ENCODE peak calls at places on chromosome 17, in nine cellular contexts. One of them, this sample, is unnamed.

GRCh38 chr17:7677388-7678067 is 9.8 kb downstream of the TP53 start:
- DNase-seq in left colon: no peak
- DNase-seq in Calu3: no peak
- DNase-seq in anterior cingulate cortex: no peak
- DNase-seq in stomach: no peak
- DNase-seq in cardiac muscle cell: no peak
- DNase-seq in NCI-H1436: no peak
- DNase-seq in foreskin fibroblast: no peak
- DNase-seq in NCI-H510A: no peak
- DNase-seq in this sample: no peak

GRCh38 chr17:66724581-66725341 is 110.2 kb upstream of the CACNG5 start:
- DNase-seq in left colon: no peak
- DNase-seq in NCI-H510A: no peak
- DNase-seq in Calu3: no peak
- DNase-seq in NCI-H1436: no peak
- DNase-seq in foreskin fibroblast: peak
- DNase-seq in anterior cingulate cortex: no peak
- DNase-seq in cardiac muscle cell: no peak
- DNase-seq in stomach: peak
- DNase-seq in this sample: no peak

GRCh38 chr17:81995463-81996231 is 18.2 kb downstream of the ASPSCR1 start:
- DNase-seq in NCI-H510A: no peak
- DNase-seq in anterior cingulate cortex: no peak
- DNase-seq in cardiac muscle cell: no peak
- DNase-seq in left colon: no peak
- DNase-seq in foreskin fibroblast: no peak
- DNase-seq in Calu3: no peak
- DNase-seq in NCI-H1436: no peak
- DNase-seq in stomach: no peak
- DNase-seq in this sample: no peak

GRCh38 chr17:37592291-37592690 is 16.9 kb downstream of the SYNRG start:
- DNase-seq in cardiac muscle cell: no peak
- DNase-seq in anterior cingulate cortex: no peak
- DNase-seq in stomach: no peak
- DNase-seq in NCI-H1436: no peak
- DNase-seq in foreskin fibroblast: no peak
- DNase-seq in Calu3: no peak
- DNase-seq in NCI-H510A: no peak
- DNase-seq in left colon: no peak
- DNase-seq in this sample: no peak

GRCh38 chr17:7886227-7887037 is 2.2 kb upstream of the CHD3 start:
- DNase-seq in NCI-H1436: no peak
- DNase-seq in stomach: peak
- DNase-seq in anterior cingulate cortex: no peak
- DNase-seq in NCI-H510A: no peak
- DNase-seq in Calu3: peak
- DNase-seq in foreskin fibroblast: peak
- DNase-seq in cardiac muscle cell: peak
- DNase-seq in left colon: peak
- DNase-seq in this sample: peak

GRCh38 chr17:76612977-76613851 is 27.6 kb upstream of the ST6GALNAC2 start:
- DNase-seq in stomach: no peak
- DNase-seq in left colon: no peak
- DNase-seq in foreskin fibroblast: no peak
- DNase-seq in Calu3: no peak
- DNase-seq in anterior cingulate cortex: no peak
- DNase-seq in NCI-H1436: no peak
- DNase-seq in cardiac muscle cell: peak
- DNase-seq in NCI-H510A: no peak
- DNase-seq in this sample: peak

GRCh38 chr17:79978545-79978852 is 57.2 kb downstream of the TBC1D16 start:
- DNase-seq in cardiac muscle cell: no peak
- DNase-seq in anterior cingulate cortex: no peak
- DNase-seq in NCI-H510A: no peak
- DNase-seq in left colon: no peak
- DNase-seq in stomach: no peak
- DNase-seq in NCI-H1436: no peak
- DNase-seq in Calu3: no peak
- DNase-seq in foreskin fibroblast: peak
- DNase-seq in this sample: no peak

GRCh38 chr17:60959011-60959410 is 281.4 kb downstream of the BCAS3 start:
- DNase-seq in NCI-H1436: no peak
- DNase-seq in anterior cingulate cortex: no peak
- DNase-seq in NCI-H510A: no peak
- DNase-seq in cardiac muscle cell: no peak
- DNase-seq in foreskin fibroblast: peak
- DNase-seq in stomach: no peak
- DNase-seq in Calu3: no peak
- DNase-seq in left colon: no peak
- DNase-seq in this sample: no peak

GRCh38 chr17:77842148-77842905 is 116.2 kb upstream of the TNRC6C start:
- DNase-seq in anterior cingulate cortex: no peak
- DNase-seq in cardiac muscle cell: no peak
- DNase-seq in NCI-H510A: peak
- DNase-seq in left colon: no peak
- DNase-seq in NCI-H1436: no peak
- DNase-seq in Calu3: peak
- DNase-seq in stomach: no peak
- DNase-seq in foreskin fibroblast: peak
- DNase-seq in this sample: no peak

GRCh38 chr17:78391843-78392242 is 13.4 kb downstream of the PGS1 start:
- DNase-seq in cardiac muscle cell: no peak
- DNase-seq in anterior cingulate cortex: no peak
- DNase-seq in Calu3: no peak
- DNase-seq in NCI-H510A: no peak
- DNase-seq in left colon: no peak
- DNase-seq in stomach: no peak
- DNase-seq in NCI-H1436: no peak
- DNase-seq in foreskin fibroblast: peak
- DNase-seq in this sample: no peak

GRCh38 chr17:77436058-77436442 is 295.3 kb downstream of the SEC14L1 start:
- DNase-seq in left colon: no peak
- DNase-seq in cardiac muscle cell: peak
- DNase-seq in anterior cingulate cortex: no peak
- DNase-seq in foreskin fibroblast: peak
- DNase-seq in stomach: no peak
- DNase-seq in NCI-H510A: no peak
- DNase-seq in Calu3: no peak
- DNase-seq in NCI-H1436: no peak
- DNase-seq in this sample: no peak

GRCh38 chr17:31595666-31596381 is 204.3 kb downstream of the RAB11FIP4 start:
- DNase-seq in NCI-H510A: no peak
- DNase-seq in NCI-H1436: no peak
- DNase-seq in stomach: no peak
- DNase-seq in left colon: no peak
- DNase-seq in foreskin fibroblast: no peak
- DNase-seq in cardiac muscle cell: no peak
- DNase-seq in Calu3: no peak
- DNase-seq in anterior cingulate cortex: no peak
- DNase-seq in this sample: no peak

GRCh38 chr17:42409467-42410351 is 13.3 kb downstream of the CAVIN1 start:
- DNase-seq in stomach: peak
- DNase-seq in NCI-H510A: no peak
- DNase-seq in foreskin fibroblast: peak
- DNase-seq in NCI-H1436: no peak
- DNase-seq in left colon: no peak
- DNase-seq in cardiac muscle cell: no peak
- DNase-seq in anterior cingulate cortex: no peak
- DNase-seq in Calu3: peak
- DNase-seq in this sample: peak

GRCh38 chr17:50265212-50265611 is 9.1 kb upstream of the TMEM92 start:
- DNase-seq in cardiac muscle cell: no peak
- DNase-seq in foreskin fibroblast: no peak
- DNase-seq in NCI-H1436: no peak
- DNase-seq in Calu3: no peak
- DNase-seq in left colon: no peak
- DNase-seq in NCI-H510A: no peak
- DNase-seq in stomach: peak
- DNase-seq in anterior cingulate cortex: no peak
- DNase-seq in this sample: no peak

GRCh38 chr17:53472586-53472985 is 350.1 kb upstream of the KIF2B start:
- DNase-seq in NCI-H1436: no peak
- DNase-seq in foreskin fibroblast: no peak
- DNase-seq in stomach: no peak
- DNase-seq in Calu3: no peak
- DNase-seq in left colon: no peak
- DNase-seq in anterior cingulate cortex: no peak
- DNase-seq in NCI-H510A: no peak
- DNase-seq in cardiac muscle cell: no peak
- DNase-seq in this sample: no peak

GRCh38 chr17:290121-290521 is 62.5 kb downstream of the RPH3AL start:
- DNase-seq in NCI-H1436: no peak
- DNase-seq in anterior cingulate cortex: no peak
- DNase-seq in cardiac muscle cell: no peak
- DNase-seq in Calu3: no peak
- DNase-seq in stomach: no peak
- DNase-seq in NCI-H510A: no peak
- DNase-seq in foreskin fibroblast: no peak
- DNase-seq in left colon: no peak
- DNase-seq in this sample: no peak

GRCh38 chr17:49361902-49362722 is at the start of gene ZNF652:
- DNase-seq in cardiac muscle cell: peak
- DNase-seq in stomach: peak
- DNase-seq in Calu3: peak
- DNase-seq in left colon: peak
- DNase-seq in NCI-H510A: peak
- DNase-seq in NCI-H1436: peak
- DNase-seq in foreskin fibroblast: peak
- DNase-seq in anterior cingulate cortex: peak
- DNase-seq in this sample: peak

GRCh38 chr17:71398706-71399620 is 721.9 kb upstream of the SOX9 start:
- DNase-seq in NCI-H510A: no peak
- DNase-seq in stomach: no peak
- DNase-seq in cardiac muscle cell: peak
- DNase-seq in left colon: no peak
- DNase-seq in foreskin fibroblast: peak
- DNase-seq in anterior cingulate cortex: no peak
- DNase-seq in NCI-H1436: no peak
- DNase-seq in Calu3: no peak
- DNase-seq in this sample: no peak

GRCh38 chr17:76149214-76149613 is 8.2 kb upstream of the FOXJ1 start:
- DNase-seq in Calu3: no peak
- DNase-seq in foreskin fibroblast: no peak
- DNase-seq in NCI-H510A: no peak
- DNase-seq in NCI-H1436: no peak
- DNase-seq in stomach: no peak
- DNase-seq in left colon: no peak
- DNase-seq in anterior cingulate cortex: no peak
- DNase-seq in cardiac muscle cell: no peak
- DNase-seq in this sample: no peak

This sample was measured in thyroid gland.